ENCODE peak calls at places on chromosomes 2 and 18, in six cellular contexts. S is AML-193, U is GM04504, X is nephron progenitor cell, W is SK-N-SH, R is pancreas. E is an unnamed sample.

GRCh38 chr2:142286618-142287017 is 155.8 kb upstream of the LRP1B start:
- DNase-seq in W (peak; percentile 3), X (peak; percentile 18), S (no peak), U (no peak), R (no peak), E (no peak)

GRCh38 chr2:233414273-233414654 is 60.0 kb downstream of the DGKD start:
- DNase-seq in U (no peak), W (no peak), X (no peak), R (no peak), S (no peak), E (no peak)

GRCh38 chr2:40358783-40359182 is 93.1 kb downstream of the SLC8A1 start:
- DNase-seq in W (no peak), X (no peak), R (no peak), S (no peak), U (no peak), E (no peak)

GRCh38 chr2:166750624-166751023 is 137.7 kb upstream of the XIRP2 start:
- DNase-seq in S (no peak), U (no peak), W (no peak), R (no peak), X (no peak), E (no peak)

GRCh38 chr2:121074322-121074932 is 210.6 kb downstream of the TFCP2L1 start:
- DNase-seq in W (no peak), X (no peak), S (no peak), R (no peak), U (no peak), E (no peak)

GRCh38 chr2:42754776-42755140 is 9.2 kb downstream of the OXER1 start:
- DNase-seq in R (no peak), U (no peak), X (no peak), W (peak; percentile 38), S (no peak), E (peak; percentile 15)

GRCh38 chr2:147630585-147630984 is 214.2 kb upstream of the ACVR2A start:
- DNase-seq in W (no peak), S (no peak), X (no peak), U (no peak), R (no peak), E (no peak)

GRCh38 chr2:23385748-23386421 is 906 bp downstream of the KLHL29 start:
- DNase-seq in W (peak; percentile 84), R (peak; percentile 67), U (no peak), S (no peak), X (peak; percentile 52), E (no peak)

GRCh38 chr2:207121784-207122183 is 44.0 kb downstream of the KLF7 start:
- DNase-seq in R (no peak), U (peak; percentile 50), S (no peak), W (no peak), X (no peak), E (no peak)

GRCh38 chr2:36427790-36428243 is 72.2 kb downstream of the CRIM1 start:
- DNase-seq in U (no peak), R (no peak), S (no peak), X (no peak), W (no peak), E (no peak)

GRCh38 chr18:12398625-12399024 is 9.1 kb upstream of the PRELID3A start:
- DNase-seq in S (no peak), R (no peak), W (no peak), U (no peak), X (no peak), E (no peak)

GRCh38 chr2:220855296-220855695 is 716.8 kb downstream of the EPHA4 start:
- DNase-seq in R (no peak), W (no peak), S (no peak), X (no peak), U (no peak), E (no peak)

GRCh38 chr2:167478196-167478595 is 589.9 kb downstream of the XIRP2 start:
- DNase-seq in U (no peak), W (no peak), X (no peak), S (no peak), R (no peak), E (no peak)